ENCODE peak calls at places on chromosomes 6 and 20, in four cellular contexts. E is MM.1S, F is right cardiac atrium, J is stomach. K is an unnamed sample.

GRCh38 chr6:105553174-105553573 is 150.3 kb upstream of the PREP start:
- DNase-seq in E (no peak), J (no peak), F (no peak), K (no peak)

GRCh38 chr6:29933955-29934354 is 8.4 kb upstream of the HLA-A start:
- DNase-seq in F (no peak), E (no peak), J (no peak), K (no peak)

GRCh38 chr6:37615564-37616340 is 81.9 kb downstream of the MDGA1 start:
- DNase-seq in E (no peak), F (no peak), J (no peak), K (no peak)

GRCh38 chr20:62381202-62381797 is 5.6 kb upstream of the RPS21 start:
- DNase-seq in F (no peak), E (no peak), J (no peak), K (no peak)

GRCh38 chr6:148888853-148889252 is 142.0 kb downstream of the UST start:
- DNase-seq in E (no peak), F (no peak), J (no peak), K (no peak)

GRCh38 chr6:119628691-119629621 is 279.4 kb upstream of the MAN1A1 start:
- DNase-seq in F (no peak), E (no peak), J (no peak), K (no peak)

GRCh38 chr6:28980797-28981390 is 24.2 kb downstream of the ZNF311 start:
- DNase-seq in F (peak; percentile 70), E (peak; percentile 67), J (no peak), K (peak; percentile 50)

GRCh38 chr20:36501367-36502006 is 39.8 kb upstream of the MYL9 start:
- DNase-seq in E (no peak), F (no peak), J (no peak), K (no peak)

GRCh38 chr6:90068264-90068663 is 174.0 kb downstream of the GJA10 start:
- DNase-seq in J (no peak), E (no peak), F (no peak), K (no peak)

GRCh38 chr6:157552171-157552747 is 171.3 kb downstream of the ZDHHC14 start:
- DNase-seq in E (no peak), F (no peak), J (no peak), K (no peak)

GRCh38 chr6:24205020-24205492 is 79.0 kb downstream of the NRSN1 start:
- DNase-seq in E (peak; percentile 26), F (no peak), J (no peak), K (peak; percentile 15)

GRCh38 chr6:467671-468082 is 76.1 kb downstream of the IRF4 start:
- DNase-seq in E (no peak), F (no peak), J (no peak), K (no peak)

GRCh38 chr6:165605182-165605875 is 57.7 kb downstream of the PDE10A start:
- DNase-seq in F (no peak), E (no peak), J (no peak), K (no peak)

GRCh38 chr20:41135888-41136243 is 1.5 kb upstream of the PLCG1 start:
- DNase-seq in E (no peak), J (no peak), F (no peak), K (no peak)

GRCh38 chr6:78611886-78612480 is 255.4 kb upstream of the IRAK1BP1 start:
- DNase-seq in F (no peak), J (no peak), E (peak; percentile 42), K (no peak)

GRCh38 chr6:12395898-12396297 is 105.7 kb downstream of the EDN1 start:
- DNase-seq in E (no peak), J (no peak), F (no peak), K (no peak)

GRCh38 chr6:157911786-157912185 is 69.9 kb upstream of the SYNJ2 start:
- DNase-seq in J (no peak), E (no peak), F (peak; percentile 25), K (no peak)

GRCh38 chr6:90764001-90764400 is 177.1 kb upstream of the MAP3K7 start:
- DNase-seq in F (no peak), E (no peak), J (no peak), K (no peak)

GRCh38 chr6:75368151-75368779 is 83.7 kb upstream of the TMEM30A start:
- DNase-seq in J (peak; percentile 36), F (peak; percentile 50), E (peak; percentile 58), K (no peak)

GRCh38 chr6:50637267-50637666 is 76.1 kb upstream of the TFAP2D start:
- DNase-seq in F (no peak), J (no peak), E (no peak), K (no peak)

GRCh38 chr20:3282271-3283221 is 43.6 kb upstream of the SLC4A11 start:
- DNase-seq in F (no peak), J (no peak), E (no peak), K (no peak)

GRCh38 chr6:157841211-157841840 is 18.3 kb downstream of the SNX9 start:
- DNase-seq in E (no peak), J (peak; percentile 53), F (no peak), K (no peak)

GRCh38 chr6:4914412-4915159 is 89.3 kb downstream of the RPP40 start:
- DNase-seq in F (no peak), E (no peak), J (no peak), K (no peak)

GRCh38 chr20:50297498-50298348 is 107.1 kb downstream of the CEBPB start:
- DNase-seq in F (no peak), J (no peak), E (no peak), K (no peak)
- H3K4me1 ChIP-seq in F (peaks cover under 1% of the 10 kb centered on the region), J (peaks cover 9% of the 10 kb centered on the region), E (no peaks in the 10 kb centered on the region), K (peaks cover 8% of the 10 kb centered on the region)

DNA sequence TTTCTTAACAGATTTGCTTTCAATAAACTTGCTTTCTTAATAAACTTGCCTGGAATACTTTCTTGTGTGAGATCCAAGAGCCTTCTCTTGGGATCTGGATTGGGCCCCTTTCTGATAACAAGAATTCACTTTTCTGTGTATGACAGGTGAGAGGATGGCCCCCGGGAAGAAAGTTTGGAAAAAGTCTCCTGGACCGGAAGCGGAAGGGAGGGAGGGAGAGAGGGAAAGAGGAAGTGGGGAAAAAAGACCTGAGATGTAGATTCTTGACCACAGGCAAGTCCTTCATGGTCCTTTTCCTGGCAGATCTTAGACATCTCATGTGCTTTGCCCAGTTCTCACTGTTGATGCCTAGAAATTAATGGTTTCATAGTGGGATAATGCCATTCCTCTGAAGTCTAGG is 146.5 kb upstream of the ID4 start:
- DNase-seq in E (no peak), J (no peak), F (no peak), K (no peak)
- H3K4me3 ChIP-seq in E (no peak overlapping the region), J (no peak overlapping the region), F (no peak overlapping the region), K (no peak overlapping the region)

DNA sequence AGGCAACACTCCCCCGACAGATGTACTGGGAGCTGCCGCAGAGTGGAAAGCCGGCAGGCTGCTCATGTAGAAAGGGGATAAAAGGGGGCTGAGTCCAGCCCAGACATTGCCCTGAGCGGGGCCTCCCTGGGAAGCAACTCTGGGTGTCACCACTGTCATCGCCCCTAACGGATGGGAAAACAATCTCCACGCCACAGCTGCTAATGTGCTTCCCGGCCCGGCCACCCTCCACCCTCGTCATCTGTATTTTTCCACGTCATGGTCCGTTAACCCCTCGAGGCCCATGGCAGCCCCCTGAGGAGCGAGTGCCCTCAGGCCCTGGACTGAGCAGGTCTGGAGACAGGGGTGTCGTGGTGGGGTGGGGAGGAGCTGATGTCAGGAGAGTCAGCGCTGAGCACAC is 227.4 kb downstream of the DLL1 start:
- DNase-seq in F (no peak), J (peak; percentile 21), E (no peak), K (no peak)
- H3K9me3 ChIP-seq in F (no peaks in the 10 kb centered on the region), J (no peaks in the 10 kb centered on the region), E (no peaks in the 10 kb centered on the region), K (no peaks in the 10 kb centered on the region)

GRCh38 chr6:16725145-16725864 is 36.0 kb downstream of the ATXN1 start:
- DNase-seq in E (no peak), J (no peak), F (no peak), K (no peak)

GRCh38 chr6:16728513-16729182 is 32.6 kb downstream of the ATXN1 start:
- DNase-seq in E (no peak), J (no peak), F (no peak), K (no peak)

GRCh38 chr6:16729183-16729696 is 32.0 kb downstream of the ATXN1 start:
- DNase-seq in F (no peak), E (no peak), J (no peak), K (no peak)

GRCh38 chr6:16729744-16730143 is 31.5 kb downstream of the ATXN1 start:
- DNase-seq in E (no peak), F (no peak), J (no peak), K (no peak)

DNA sequence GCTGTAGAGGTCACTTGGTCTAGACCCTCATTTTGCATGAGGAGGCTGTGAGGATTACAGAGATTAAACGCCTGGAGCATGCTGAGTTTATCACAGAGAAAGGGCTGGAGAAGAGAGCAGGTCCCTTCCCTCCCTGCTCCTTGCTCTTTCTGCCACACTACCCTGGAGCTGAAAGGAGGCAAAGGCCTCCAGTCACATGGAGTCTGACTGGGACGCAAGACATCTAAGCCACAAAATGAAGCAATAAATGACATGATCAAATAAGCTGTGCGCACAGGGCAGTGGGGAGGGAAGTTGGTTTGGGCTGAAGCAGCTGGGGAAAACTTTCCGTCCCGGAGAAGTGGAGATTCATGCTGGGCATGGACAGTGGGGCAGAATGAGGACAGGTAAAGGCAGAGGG is 33.3 kb downstream of the ATXN1 start:
- DNase-seq in F (no peak), E (no peak), J (no peak), K (no peak)
- H3K4me1 ChIP-seq in F (peaks cover 6% of the 10 kb centered on the region), E (peaks cover 15% of the 10 kb centered on the region), J (peaks cover 28% of the 10 kb centered on the region), K (peaks cover 61% of the 10 kb centered on the region)

DNA sequence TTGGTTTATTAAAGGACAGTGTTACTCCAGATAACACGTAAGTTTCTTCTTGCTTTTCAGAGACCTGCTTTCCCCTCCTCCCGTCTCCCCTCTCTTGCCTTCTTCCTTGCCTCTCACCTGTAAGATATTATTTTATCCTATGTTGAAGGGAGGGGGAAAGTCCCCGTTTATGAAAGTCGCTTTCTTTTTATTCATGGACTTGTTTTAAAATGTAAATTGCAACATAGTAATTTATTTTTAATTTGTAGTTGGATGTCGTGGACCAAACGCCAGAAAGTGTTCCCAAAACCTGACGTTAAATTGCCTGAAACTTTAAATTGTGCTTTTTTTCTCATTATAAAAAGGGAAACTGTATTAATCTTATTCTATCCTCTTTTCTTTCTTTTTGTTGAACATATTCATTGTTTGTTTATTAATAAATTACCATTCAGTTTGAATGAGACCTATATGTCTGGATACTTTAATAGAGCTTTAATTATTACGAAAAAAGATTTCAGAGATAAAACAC is 2.7 kb downstream of the FOXC1 start:
- DNase-seq in E (no peak), J (no peak), F (no peak), K (no peak)
- H3K4me3 ChIP-seq in E (no peak overlapping the region), J (peak overlapping the region; percentile 52), F (peak overlapping the region; percentile 97), K (no peak overlapping the region)

GRCh38 chr6:155351273-155352129 is 37.2 kb upstream of the TFB1M start:
- DNase-seq in F (no peak), J (no peak), E (peak; percentile 13), K (no peak)
- H3K9me3 ChIP-seq in F (peaks cover 3% of the 10 kb centered on the region), J (peaks cover 21% of the 10 kb centered on the region), E (no peaks in the 10 kb centered on the region), K (no peaks in the 10 kb centered on the region)

DNA sequence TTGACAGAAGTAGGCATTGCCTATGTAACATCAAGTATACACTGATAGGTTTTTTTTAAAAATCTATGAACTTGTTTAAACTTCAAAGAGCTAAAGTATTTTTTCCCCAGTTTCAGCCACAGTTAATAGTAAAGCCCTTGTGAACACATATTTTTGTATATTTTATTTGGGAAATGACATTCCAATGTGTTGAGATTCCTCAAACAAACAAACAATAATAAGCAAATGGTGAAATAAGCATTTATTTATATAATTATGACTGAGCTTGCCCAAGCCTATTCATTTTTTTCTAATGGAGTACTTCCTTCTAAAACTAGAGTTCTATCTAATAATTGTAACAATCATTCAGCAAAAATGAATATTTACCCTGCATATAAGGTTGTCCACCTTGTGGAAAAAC is 12.5 kb downstream of the SYCP2 start:
- DNase-seq in E (no peak), J (no peak), F (no peak), K (no peak)
- H3K4me1 ChIP-seq in E (no peaks in the 10 kb centered on the region), J (no peaks in the 10 kb centered on the region), F (no peaks in the 10 kb centered on the region), K (no peaks in the 10 kb centered on the region)

K was measured in CD4-positive, alpha-beta memory T cell.